ENCODE peak calls at places on chromosomes 2 and 18, in ten cellular contexts. U is IMR-90, K is mucosa of descending colon, X is GM13976, D is AG10803, B is ascending aorta, A is OCI-LY7, H is endodermal cell, J is AG04450, E is astrocyte of the cerebellum. O is an unnamed sample.
A peak's percentile ranks its signal among the peaks of the same experiment; 100 is the strongest.

GRCh38 chr2:8004250-8004681 is 677.6 kb upstream of the ID2 start:
- DNase-seq in X (peak; percentile 66), D (peak; percentile 91), J (peak; percentile 33), H (no peak), U (peak; percentile 93), K (peak; percentile 39), A (peak; percentile 29), E (no peak), B (peak; percentile 77), O (no peak)

GRCh38 chr2:223944166-223944703 is 900 bp downstream of the WDFY1 start:
- DNase-seq in E (no peak), B (peak; percentile 70), D (no peak), J (no peak), K (peak; percentile 54), H (peak; percentile 86), X (peak; percentile 57), U (no peak), A (no peak), O (peak; percentile 63)

GRCh38 chr2:193679850-193680249 is 1485.1 kb upstream of the TMEFF2 start:
- DNase-seq in J (no peak), K (no peak), H (no peak), U (no peak), B (no peak), A (no peak), X (no peak), D (no peak), E (no peak), O (no peak)

GRCh38 chr2:207239754-207240494 is 74.2 kb upstream of the KLF7 start:
- DNase-seq in X (no peak), D (peak; percentile 79), U (peak; percentile 74), H (no peak), J (no peak), A (no peak), E (no peak), K (no peak), B (no peak), O (no peak)

GRCh38 chr2:238290079-238290478 is 1.7 kb upstream of the PER2 start:
- DNase-seq in E (no peak), A (peak; percentile 45), H (peak; percentile 94), K (peak; percentile 93), J (no peak), X (peak; percentile 45), U (no peak), B (no peak), D (no peak), O (peak; percentile 41)

GRCh38 chr2:112809112-112809511 is 24.8 kb upstream of the IL1A start:
- DNase-seq in E (no peak), A (no peak), H (no peak), J (no peak), D (no peak), K (no peak), X (no peak), B (no peak), U (no peak), O (no peak)

GRCh38 chr2:5409925-5410360 is 282.2 kb upstream of the SOX11 start:
- DNase-seq in K (no peak), X (no peak), J (no peak), D (no peak), H (no peak), U (no peak), E (no peak), B (no peak), A (no peak), O (peak; percentile 12)

GRCh38 chr2:122999823-123000222 is 1025.3 kb upstream of the CNTNAP5 start:
- DNase-seq in K (no peak), D (no peak), A (no peak), E (no peak), X (no peak), J (no peak), H (peak; percentile 60), B (no peak), U (no peak), O (no peak)

GRCh38 chr2:112481528-112482228 is at the start of gene TTL:
- DNase-seq in H (peak; percentile 86), A (peak; percentile 86), B (peak; percentile 85), X (peak; percentile 93), U (peak; percentile 49), J (no peak), D (peak; percentile 54), K (peak; percentile 86), E (no peak), O (peak; percentile 85)

GRCh38 chr2:69208023-69208595 is 178.9 kb downstream of the GFPT1 start:
- DNase-seq in X (no peak), D (no peak), K (no peak), B (no peak), J (no peak), E (no peak), U (no peak), A (no peak), H (peak; percentile 67), O (no peak)
- TF ChIP-seq CTCF in X (no peak), D (peak; percentile 31), K (no peak), B (peak; percentile 22), J (peak; percentile 24), E (peak; percentile 10), U (peak; percentile 30), A (peak; percentile 26), H (peak; percentile 30), O (no peak)

GRCh38 chr18:45207328-45207727 is 407.9 kb upstream of the SLC14A2 start:
- DNase-seq in D (no peak), K (no peak), E (no peak), B (no peak), H (no peak), X (no peak), U (no peak), J (no peak), A (no peak), O (no peak)

GRCh38 chr18:45208164-45208563 is 407.1 kb upstream of the SLC14A2 start:
- DNase-seq in J (no peak), D (no peak), K (no peak), X (no peak), E (no peak), U (no peak), H (no peak), A (no peak), B (no peak), O (no peak)

GRCh38 chr18:45212186-45213039 is 402.9 kb upstream of the SLC14A2 start:
- DNase-seq in A (peak; percentile 74), K (peak; percentile 95), E (peak; percentile 38), X (peak; percentile 38), H (peak; percentile 94), B (peak; percentile 86), U (peak; percentile 74), J (peak; percentile 44), D (peak; percentile 69), O (peak; percentile 81)

GRCh38 chr18:45218436-45218835 is 396.8 kb upstream of the SLC14A2 start:
- DNase-seq in H (no peak), J (no peak), A (no peak), K (no peak), E (no peak), B (no peak), U (no peak), X (no peak), D (no peak), O (no peak)

GRCh38 chr18:45213040-45213333 is 402.3 kb upstream of the SLC14A2 start:
- DNase-seq in J (no peak), E (no peak), A (no peak), B (no peak), H (no peak), D (no peak), X (no peak), K (no peak), U (no peak), O (no peak)
- TF ChIP-seq CTCF in J (no peak), E (no peak), A (no peak), B (no peak), H (peak; percentile 1), D (no peak), X (no peak), K (no peak), U (no peak), O (no peak)

GRCh38 chr2:27956895-27957294 is 66.4 kb downstream of the BABAM2 start:
- DNase-seq in D (peak; percentile 86), E (no peak), J (no peak), X (no peak), H (no peak), A (no peak), K (no peak), U (peak; percentile 81), B (no peak), O (no peak)

GRCh38 chr2:27954261-27954673 is 63.7 kb downstream of the BABAM2 start:
- DNase-seq in U (peak; percentile 45), E (no peak), K (peak; percentile 20), X (no peak), D (peak; percentile 34), H (no peak), B (no peak), A (no peak), J (no peak), O (no peak)

GRCh38 chr2:27953077-27953476 is 62.5 kb downstream of the BABAM2 start:
- DNase-seq in X (no peak), J (no peak), B (no peak), D (no peak), A (no peak), H (no peak), E (no peak), K (no peak), U (no peak), O (no peak)

GRCh38 chr2:27955762-27956161 is 65.2 kb downstream of the BABAM2 start:
- DNase-seq in K (no peak), H (no peak), J (no peak), X (no peak), D (no peak), U (peak; percentile 11), B (no peak), A (no peak), E (no peak), O (no peak)

DNA sequence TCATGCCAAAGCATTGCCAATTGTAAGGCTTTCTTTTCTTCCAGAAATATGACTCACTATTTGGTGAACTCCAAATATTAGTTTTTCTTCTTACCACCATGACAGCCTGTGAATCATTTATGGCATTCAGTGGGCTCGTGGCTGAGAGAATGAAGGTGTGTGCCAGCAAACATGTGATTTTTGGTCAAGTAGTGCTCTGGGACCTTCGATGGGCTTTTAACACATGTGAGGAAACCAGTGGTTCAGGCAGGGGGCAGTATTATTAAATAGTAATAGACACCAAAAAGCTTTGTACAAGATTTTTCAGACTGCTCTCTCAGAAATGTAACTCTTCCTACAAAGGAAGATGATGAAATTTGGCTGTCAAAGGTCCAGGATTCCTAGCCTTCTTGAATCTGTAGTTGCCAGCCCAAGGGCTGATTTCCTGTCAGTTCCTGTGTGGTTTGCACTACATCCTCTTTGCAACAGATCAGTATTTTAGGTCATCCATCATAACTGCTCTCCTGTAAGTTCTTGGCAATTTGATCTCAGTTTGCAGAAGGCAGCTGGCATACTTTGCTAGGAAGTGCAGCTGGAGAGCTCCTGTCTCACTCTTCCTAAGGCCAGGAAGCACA is 64.3 kb downstream of the BABAM2 start:
- DNase-seq in U (peak; percentile 97), B (peak; percentile 89), J (peak; percentile 95), H (no peak), D (peak; percentile 100), A (peak; percentile 1), E (peak; percentile 98), K (peak; percentile 39), X (no peak), O (no peak)
- TF ChIP-seq CTCF in U (peak; percentile 46), B (peak; percentile 16), J (peak; percentile 49), H (peak; percentile 20), D (peak; percentile 55), A (peak; percentile 29), E (peak; percentile 48), K (no peak), X (no peak), O (no peak)

DNA sequence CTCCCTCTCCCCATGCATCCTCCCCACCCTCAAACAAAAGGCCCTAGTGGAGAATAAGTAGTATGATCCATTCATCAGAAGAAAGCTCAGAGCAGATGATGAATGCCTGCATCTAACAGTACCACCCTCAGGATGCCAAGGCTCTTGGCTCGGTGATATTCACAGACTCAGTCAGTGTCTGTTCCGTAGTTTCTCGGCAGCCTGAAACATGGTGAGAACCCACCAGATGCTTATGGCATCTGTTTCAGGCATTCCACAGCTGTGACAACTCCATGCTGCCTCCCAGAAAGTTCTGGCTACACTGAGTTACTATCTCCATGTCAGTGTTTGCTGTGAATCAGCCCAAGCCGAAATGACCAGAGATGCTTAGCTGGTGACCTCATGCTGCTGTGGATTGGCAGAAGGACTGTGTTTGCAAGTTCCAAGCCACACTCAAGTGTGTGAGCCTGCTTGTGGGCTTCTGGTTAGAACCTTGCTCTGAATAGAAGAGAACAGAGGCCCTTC is 83.9 kb downstream of the WDSUB1 start:
- DNase-seq in J (peak; percentile 98), H (peak; percentile 47), U (peak; percentile 100), A (no peak), E (peak; percentile 98), X (no peak), B (peak; percentile 91), K (peak; percentile 23), D (peak; percentile 100), O (no peak)
- TF ChIP-seq CTCF in J (no peak), H (peak; percentile 24), U (peak; percentile 17), A (no peak), E (no peak), X (no peak), B (peak; percentile 19), K (no peak), D (peak; percentile 36), O (no peak)

O was measured in nephron progenitor cell.